ENCODE peak calls at places on chromosomes 2 and 18, in six cellular contexts. D is activated B cell treated with CpG ODN at 0.5 μM for 24 hours, Q is heart right ventricle, M is AG09309, R is pancreas, L is coronary artery. J is an unnamed sample.

GRCh38 chr2:67694464-67694863 is 297.3 kb downstream of the ETAA1 start:
- DNase-seq in D (no peak), Q (no peak), M (no peak), R (no peak), L (no peak), J (no peak)

GRCh38 chr2:109217362-109218086 is 88.5 kb downstream of the SH3RF3 start:
- DNase-seq in D (no peak), Q (no peak), M (peak; percentile 80), R (no peak), L (no peak), J (no peak)

GRCh38 chr2:216880509-216881184 is 20.8 kb upstream of the TNP1 start:
- DNase-seq in D (no peak), Q (no peak), M (no peak), R (no peak), L (no peak), J (no peak)

GRCh38 chr2:83823238-83823637 is 635.8 kb downstream of the SUCLG1 start:
- DNase-seq in D (no peak), Q (no peak), M (no peak), R (no peak), L (no peak), J (no peak)

GRCh38 chr18:3251963-3252277 is 4.3 kb downstream of the MYL12A start:
- DNase-seq in D (no peak), Q (no peak), M (no peak), R (no peak), L (no peak), J (no peak)

GRCh38 chr2:183244300-183244849 is 120.1 kb downstream of the NUP35 start:
- DNase-seq in D (no peak), Q (no peak), M (no peak), R (no peak), L (no peak), J (no peak)

GRCh38 chr2:32366595-32366994 is 9.8 kb downstream of the BIRC6 start:
- DNase-seq in D (no peak), Q (no peak), M (no peak), R (no peak), L (no peak), J (no peak)

GRCh38 chr2:109466674-109467575 is 146.8 kb downstream of the SEPTIN10 start:
- DNase-seq in D (no peak), Q (no peak), M (peak; percentile 10), R (no peak), L (peak; percentile 72), J (no peak)

GRCh38 chr2:64403426-64403825 is 50.5 kb upstream of the LGALSL start:
- DNase-seq in D (no peak), Q (no peak), M (no peak), R (no peak), L (no peak), J (no peak)

GRCh38 chr18:43563780-43564179 is 286.5 kb upstream of the SYT4 start:
- DNase-seq in D (no peak), Q (peak; percentile 11), M (peak; percentile 11), R (peak; percentile 17), L (no peak), J (peak; percentile 18)

GRCh38 chr2:126720647-126721046 is 64.7 kb downstream of the GYPC start:
- DNase-seq in D (no peak), Q (no peak), M (no peak), R (no peak), L (no peak), J (no peak)

GRCh38 chr2:231190531-231191197 is 7.8 kb upstream of the ARMC9 start:
- DNase-seq in D (no peak), Q (peak; percentile 76), M (no peak), R (peak; percentile 72), L (peak; percentile 91), J (no peak)

GRCh38 chr2:37323176-37323575 is 1.5 kb downstream of the PRKD3 start:
- DNase-seq in D (no peak), Q (no peak), M (no peak), R (no peak), L (no peak), J (no peak)

GRCh38 chr2:37323770-37324535 is 680 bp downstream of the PRKD3 start:
- DNase-seq in D (peak; percentile 53), Q (peak; percentile 24), M (no peak), R (no peak), L (no peak), J (no peak)

GRCh38 chr2:37325625-37326071 is 1.0 kb upstream of the PRKD3 start:
- DNase-seq in D (no peak), Q (no peak), M (no peak), R (no peak), L (no peak), J (no peak)

GRCh38 chr2:37324786-37325624 is at the start of gene PRKD3:
- DNase-seq in D (peak; percentile 73), Q (peak; percentile 43), M (no peak), R (peak; percentile 38), L (peak; percentile 85), J (no peak)

GRCh38 chr2:37324536-37324785 is 172 bp downstream of the PRKD3 start:
- DNase-seq in D (no peak), Q (peak; percentile 84), M (no peak), R (peak; percentile 77), L (no peak), J (no peak)
- TF ChIP-seq CTCF in D (no peak), Q (peak; percentile 35), M (no peak), R (no peak), L (no peak), J (no peak)

GRCh38 chr2:98234763-98235162 is 111.5 kb upstream of the CNGA3 start:
- DNase-seq in D (no peak), Q (no peak), M (no peak), R (no peak), L (no peak), J (no peak)
- TF ChIP-seq CTCF in D (no peak), Q (no peak), M (no peak), R (no peak), L (no peak), J (no peak)

DNA sequence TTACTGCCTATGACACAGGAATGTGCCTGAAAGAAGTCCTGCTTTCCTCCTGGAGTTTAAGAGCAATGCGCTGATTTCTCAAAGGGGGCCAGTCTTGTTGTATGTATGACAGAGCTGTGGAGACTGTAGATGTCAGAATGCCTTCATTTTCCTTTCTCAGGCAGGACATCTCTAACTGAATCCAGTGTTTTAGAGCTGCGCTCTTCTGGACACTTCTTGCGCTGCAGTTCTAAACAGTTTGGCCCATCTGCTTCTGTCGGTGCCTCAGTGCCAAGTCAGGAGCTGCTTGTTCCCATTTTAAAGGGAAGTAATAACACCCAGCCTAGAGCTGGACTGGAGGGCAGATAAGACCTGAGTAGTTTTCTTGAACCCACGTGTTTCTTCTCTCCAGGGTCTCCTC is 91.4 kb downstream of the ESCO1 start:
- DNase-seq in D (no peak), Q (no peak), M (no peak), R (no peak), L (no peak), J (no peak)
- TF ChIP-seq CTCF in D (no peak), Q (no peak), M (no peak), R (no peak), L (no peak), J (no peak)

GRCh38 chr2:157572725-157573124 is 55.9 kb downstream of the ACVR1C start:
- DNase-seq in D (no peak), Q (no peak), M (no peak), R (no peak), L (no peak), J (no peak)
- TF ChIP-seq CTCF in D (no peak), Q (no peak), M (peak; percentile 14), R (peak; percentile 31), L (no peak), J (peak; percentile 28)

GRCh38 chr2:131062066-131062465 is 31.2 kb downstream of the FAM168B start:
- DNase-seq in D (no peak), Q (no peak), M (no peak), R (no peak), L (no peak), J (no peak)
- TF ChIP-seq CTCF in D (no peak), Q (no peak), M (no peak), R (no peak), L (no peak), J (no peak)

GRCh38 chr2:42337846-42338566 is 23.0 kb downstream of the COX7A2L start:
- DNase-seq in D (no peak), Q (no peak), M (no peak), R (no peak), L (no peak), J (no peak)

GRCh38 chr2:42336361-42336965 is 24.6 kb downstream of the COX7A2L start:
- DNase-seq in D (no peak), Q (no peak), M (no peak), R (no peak), L (no peak), J (no peak)

GRCh38 chr2:42335514-42336104 is 25.4 kb downstream of the COX7A2L start:
- DNase-seq in D (no peak), Q (no peak), M (no peak), R (no peak), L (no peak), J (no peak)

GRCh38 chr2:42338567-42339190 is 22.3 kb downstream of the COX7A2L start:
- DNase-seq in D (no peak), Q (no peak), M (no peak), R (no peak), L (no peak), J (no peak)

DNA sequence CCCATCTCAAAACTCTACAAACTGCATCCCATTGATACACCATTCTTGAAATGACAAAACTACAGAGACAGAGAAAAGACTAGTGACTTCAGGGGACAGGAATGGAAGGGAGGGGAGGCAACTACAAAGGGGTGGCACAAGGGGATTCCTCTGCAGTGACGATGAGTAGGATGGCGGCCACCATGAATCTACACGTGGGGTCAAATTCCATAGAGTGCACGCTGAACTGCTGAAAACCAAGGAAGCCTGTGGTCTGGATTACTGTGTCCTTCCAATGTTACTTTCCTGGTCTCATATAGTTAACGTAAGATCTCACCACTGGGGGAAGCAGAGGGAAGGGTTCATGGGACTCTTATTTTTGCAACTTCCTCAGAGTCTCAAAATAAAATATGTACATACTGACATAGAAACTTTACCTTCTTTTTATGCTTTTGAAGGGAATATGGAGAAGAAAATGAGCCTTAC is 23.6 kb downstream of the COX7A2L start:
- DNase-seq in D (no peak), Q (no peak), M (no peak), R (no peak), L (no peak), J (no peak)
- TF ChIP-seq CTCF in D (no peak), Q (no peak), M (no peak), R (no peak), L (no peak), J (no peak)

DNA sequence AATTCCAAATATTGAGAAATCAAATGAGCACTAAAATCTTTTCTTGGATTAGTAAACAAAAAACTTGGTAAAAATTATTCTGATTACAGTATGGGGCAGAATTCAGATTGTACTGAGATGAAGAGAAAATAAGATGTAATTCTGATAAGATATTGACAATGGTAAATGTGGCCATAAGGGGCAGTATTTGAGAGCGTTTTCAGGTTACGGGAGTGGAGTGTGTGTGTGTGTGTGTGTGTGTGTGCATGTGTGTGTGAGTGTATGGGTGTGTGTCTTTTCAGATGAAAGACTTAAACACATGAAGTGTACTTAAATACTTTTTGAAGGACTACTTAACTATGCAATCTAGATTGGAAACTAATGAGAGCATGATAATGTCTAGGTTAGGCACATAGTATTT is 217.8 kb upstream of the ITGA4 start:
- DNase-seq in D (no peak), Q (no peak), M (no peak), R (no peak), L (no peak), J (no peak)
- TF ChIP-seq CTCF in D (no peak), Q (no peak), M (peak; percentile 26), R (no peak), L (no peak), J (no peak)

J was measured in astrocyte of the cerebellum.